ENCODE peak calls at places on chromosome 5, in five cellular contexts. W is endothelial cell, L is A549, F is C1 segment of cervical spinal cord, Z is amniotic stem cell. R is an unnamed sample.

GRCh38 chr5:87850843-87851242 is 417.8 kb downstream of the TMEM161B start:
- DNase-seq in W (no peak), L (no peak), F (no peak), Z (no peak), R (no peak)

GRCh38 chr5:87081511-87082372 is 185.9 kb upstream of the RASA1 start:
- DNase-seq in W (no peak), L (no peak), F (no peak), Z (no peak), R (no peak)

GRCh38 chr5:134136221-134136631 is 21.7 kb downstream of the TCF7 start:
- DNase-seq in W (no peak), L (no peak), F (no peak), Z (no peak), R (no peak)

GRCh38 chr5:179343902-179344300 is 1.4 kb downstream of the ADAMTS2 start:
- DNase-seq in W (peak), L (peak), F (no peak), Z (peak), R (no peak)

GRCh38 chr5:77003246-77003645 is 27.0 kb upstream of the AGGF1 start:
- DNase-seq in W (no peak), L (no peak), F (no peak), Z (no peak), R (no peak)

GRCh38 chr5:131000289-131000688 is 164.8 kb downstream of the HINT1 start:
- DNase-seq in W (no peak), L (no peak), F (no peak), Z (no peak), R (no peak)

GRCh38 chr5:106964102-106964501 is 706.6 kb downstream of the EFNA5 start:
- DNase-seq in W (no peak), L (no peak), F (no peak), Z (no peak), R (no peak)

GRCh38 chr5:68757813-68758212 is 336.0 kb upstream of the SLC30A5 start:
- DNase-seq in W (no peak), L (no peak), F (no peak), Z (no peak), R (no peak)

GRCh38 chr5:1321576-1321975 is 23.3 kb downstream of the CLPTM1L start:
- DNase-seq in W (no peak), L (no peak), F (no peak), Z (no peak), R (no peak)

GRCh38 chr5:147517383-147517782 is 7.5 kb upstream of the DPYSL3 start:
- DNase-seq in W (no peak), L (no peak), F (no peak), Z (no peak), R (no peak)

GRCh38 chr5:54619732-54620582 is 102.4 kb downstream of the SNX18 start:
- DNase-seq in W (no peak), L (no peak), F (no peak), Z (no peak), R (no peak)

GRCh38 chr5:102850503-102850902 is 95.4 kb downstream of the PAM start:
- DNase-seq in W (no peak), L (no peak), F (no peak), Z (no peak), R (no peak)

R was measured in stimulated activated effector memory CD8-positive, alpha-beta T cell treated with anti-CD3 and anti-CD28 coated beads, Interleukin-12 subunit alpha, Interleukin-12 subunit beta, amount 100 ng/mL, for 72 hours.